ENCODE peak calls at places on chromosomes 7 and 10, in nine cellular contexts. L, Z, M, B, E, F, I, O and P are unnamed samples. For H3K27me3, the result is how much of the 10 kb centered on the place peaks cover.

GRCh38 chr10:36624551-36625100 is 500.8 kb upstream of the ANKRD30A start:
- DNase-seq in L (no peak), Z (no peak), M (no peak), B (no peak), E (no peak), F (no peak), I (no peak), O (no peak), P (no peak)

GRCh38 chr10:64086083-64086772 is 565.0 kb downstream of the REEP3 start:
- DNase-seq in L (no peak), Z (no peak), M (no peak), B (peak), E (no peak), F (no peak), I (no peak), O (peak), P (no peak)

GRCh38 chr7:33874943-33875342 is 30.4 kb upstream of the BMPER start:
- DNase-seq in L (no peak), Z (no peak), M (no peak), B (no peak), E (peak), F (no peak), I (no peak), O (no peak), P (no peak)

GRCh38 chr7:137078781-137079180 is 210.3 kb downstream of the CHRM2 start:
- DNase-seq in L (no peak), Z (no peak), M (no peak), B (no peak), E (no peak), F (no peak), I (no peak), O (no peak), P (no peak)

GRCh38 chr10:101563007-101563406 is 25.1 kb downstream of the POLL start:
- DNase-seq in L (no peak), Z (no peak), M (no peak), B (peak), E (no peak), F (no peak), I (no peak), O (no peak), P (peak)

GRCh38 chr7:129698516-129699418 is 87.2 kb downstream of the NRF1 start:
- DNase-seq in L (no peak), Z (no peak), M (no peak), B (no peak), E (no peak), F (peak), I (no peak), O (peak), P (no peak)

GRCh38 chr7:50393076-50393475 is 57.1 kb downstream of the FIGNL1 start:
- DNase-seq in L (no peak), Z (no peak), M (no peak), B (no peak), E (no peak), F (no peak), I (no peak), O (no peak), P (no peak)

GRCh38 chr7:13742719-13743640 is 246.5 kb downstream of the ETV1 start:
- DNase-seq in L (peak), Z (peak), M (peak), B (peak), E (peak), F (peak), I (peak), O (peak), P (peak)

GRCh38 chr10:129949411-129950335 is 14.4 kb downstream of the EBF3 start:
- DNase-seq in L (no peak), Z (peak), M (no peak), B (peak), E (no peak), F (no peak), I (peak), O (peak), P (no peak)

DNA sequence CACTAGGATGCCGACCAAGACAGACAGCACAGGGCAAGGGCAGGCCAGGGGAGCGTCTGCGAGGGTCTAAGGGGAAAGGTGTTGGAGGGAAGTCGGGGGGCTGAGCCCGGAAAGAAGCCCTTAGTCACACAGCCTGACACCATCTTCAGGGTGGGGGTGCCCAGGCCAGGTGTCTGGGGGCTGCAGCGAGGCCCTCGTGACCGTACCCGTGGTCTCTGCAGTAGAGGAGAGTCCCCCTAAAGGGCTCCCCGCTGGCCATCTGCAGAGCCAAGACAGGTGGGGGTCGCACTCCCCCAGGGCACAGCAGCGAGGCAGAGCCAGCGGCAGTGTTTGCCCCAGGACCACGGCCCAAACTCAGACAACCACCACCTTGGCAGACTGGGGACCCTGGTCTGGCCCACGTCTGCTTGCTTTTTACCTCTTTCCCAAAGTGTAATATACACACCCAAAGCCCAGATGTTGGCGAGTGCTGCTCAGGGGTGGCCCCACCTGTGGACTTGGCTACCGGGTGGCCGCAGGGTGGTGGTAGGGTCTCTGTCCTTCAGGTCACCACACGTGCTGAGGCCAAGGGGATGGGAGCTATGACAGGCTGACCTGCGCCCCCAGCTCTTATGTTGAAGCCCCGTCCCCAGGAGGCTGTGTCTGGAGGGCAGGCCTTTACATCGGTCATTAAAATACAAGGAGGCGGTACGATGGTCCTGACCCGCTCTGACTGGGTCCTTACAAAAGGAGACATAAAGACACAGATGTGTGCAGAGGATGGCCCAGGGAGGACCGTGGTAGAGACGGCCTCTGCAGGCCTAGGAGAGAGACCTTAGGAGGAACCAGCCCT is 107.4 kb downstream of the DNAJB6 start:
- DNase-seq in L (no peak), Z (no peak), M (no peak), B (no peak), E (no peak), F (no peak), I (no peak), O (no peak), P (no peak)
- H3K27me3 ChIP-seq in L (under half), Z (under half), M (under half), B (under half), E (under half), F (under half), I (under half), O (under half), P (under half)

GRCh38 chr10:109973430-109973829 is 34.4 kb upstream of the ADD3 start:
- DNase-seq in L (no peak), Z (no peak), M (no peak), B (no peak), E (no peak), F (no peak), I (no peak), O (no peak), P (no peak)
- TF ChIP-seq CTCF in L (no peak), Z (peak), M (no peak), B (peak), E (no peak), F (no peak), I (no peak), O (no peak), P (no peak)

DNA sequence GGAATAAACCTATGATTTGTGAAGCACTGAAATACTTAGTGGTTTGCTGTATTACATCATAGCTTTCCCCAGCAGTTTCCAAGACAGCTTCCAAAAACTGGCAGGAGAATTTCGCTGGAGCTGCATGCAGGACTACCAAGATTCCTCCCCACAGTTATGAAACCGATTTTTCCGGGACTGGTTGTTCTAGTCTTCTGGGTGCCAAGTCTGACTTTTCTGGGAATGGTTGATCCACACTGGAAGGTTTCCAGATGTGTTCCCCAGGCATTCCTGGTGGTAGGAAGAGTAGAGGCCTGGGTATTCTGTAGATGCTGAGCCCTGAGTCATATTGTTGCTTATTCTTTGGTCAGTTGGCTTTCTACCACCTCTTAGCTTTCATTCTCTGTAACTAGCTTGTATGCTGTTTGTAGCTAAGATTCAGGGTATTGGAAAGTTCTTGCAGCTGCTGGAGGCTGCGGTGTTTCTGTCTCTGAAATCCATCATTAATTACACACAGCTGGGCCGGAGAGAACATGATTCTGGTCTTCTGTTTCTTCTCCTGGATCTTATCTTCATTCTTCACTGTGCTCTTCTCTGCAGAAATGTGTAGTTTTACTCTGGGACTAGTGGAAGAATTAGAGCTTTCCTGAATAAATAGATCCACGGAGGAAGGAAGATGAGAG is 6.3 kb downstream of the ABCC2 start:
- DNase-seq in L (no peak), Z (no peak), M (peak), B (no peak), E (peak), F (no peak), I (no peak), O (no peak), P (peak)
- H3K27me3 ChIP-seq in L (under half), Z (under half), M (under half), B (under half), E (under half), F (under half), I (under half), O (under half), P (under half)

GRCh38 chr7:85111761-85112160 is 75.1 kb downstream of the SEMA3D start:
- DNase-seq in L (peak), Z (no peak), M (no peak), B (no peak), E (peak), F (no peak), I (no peak), O (no peak), P (no peak)

GRCh38 chr7:85119934-85120333 is 66.9 kb downstream of the SEMA3D start:
- DNase-seq in L (no peak), Z (no peak), M (no peak), B (no peak), E (no peak), F (no peak), I (no peak), O (no peak), P (no peak)

GRCh38 chr7:85115862-85116261 is 71.0 kb downstream of the SEMA3D start:
- DNase-seq in L (no peak), Z (no peak), M (no peak), B (no peak), E (no peak), F (no peak), I (no peak), O (no peak), P (no peak)

GRCh38 chr7:85115006-85115405 is 71.8 kb downstream of the SEMA3D start:
- DNase-seq in L (no peak), Z (peak), M (no peak), B (no peak), E (no peak), F (no peak), I (no peak), O (no peak), P (no peak)

GRCh38 chr7:85114342-85114741 is 72.5 kb downstream of the SEMA3D start:
- DNase-seq in L (no peak), Z (no peak), M (no peak), B (no peak), E (peak), F (peak), I (no peak), O (no peak), P (no peak)
- TF ChIP-seq CTCF in L (no peak), Z (no peak), M (no peak), B (no peak), E (no peak), F (no peak), I (no peak), O (no peak), P (no peak)

DNA sequence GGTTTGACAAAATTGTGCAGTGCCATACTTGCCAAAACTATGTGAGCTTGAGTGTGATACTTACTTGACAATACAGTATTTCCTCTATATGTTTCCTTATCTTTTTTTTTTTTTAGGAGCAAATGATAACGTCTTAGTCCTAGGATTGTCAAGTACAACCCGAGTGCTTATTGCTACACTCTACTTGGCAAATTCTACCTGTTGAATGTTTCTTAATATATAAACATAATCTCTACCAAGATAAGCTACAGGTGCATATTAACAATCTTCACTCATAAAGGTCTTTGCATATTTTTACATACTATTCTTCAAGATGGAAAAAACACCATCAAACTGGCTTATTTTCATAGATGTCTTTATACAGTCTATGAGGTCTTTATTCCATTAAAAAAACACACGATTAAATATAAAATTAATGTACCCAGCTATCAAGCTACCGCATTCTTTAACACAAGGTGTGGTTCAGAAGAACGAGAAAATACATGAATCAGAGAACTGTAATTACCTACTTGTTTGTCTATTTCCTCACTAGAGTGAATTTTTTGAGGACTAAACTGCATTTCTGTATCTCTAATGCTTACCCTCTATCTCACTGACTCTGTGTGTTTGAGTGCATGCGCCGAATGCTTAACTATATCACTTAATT is 76.1 kb upstream of the PDSS1 start:
- DNase-seq in L (no peak), Z (no peak), M (no peak), B (no peak), E (no peak), F (no peak), I (no peak), O (no peak), P (no peak)
- H3K27me3 ChIP-seq in L (under half), Z (under half), M (under half), B (under half), E (under half), F (under half), I (under half), O (under half), P (under half)